ENCODE peak calls at places on chromosome 7, in ten cellular contexts. X is transverse colon, N is adrenal gland, C is IMR-90, K is HCT116, U is sigmoid colon, E is stomach, L is spleen, J is tibial nerve, O is K562. P is an unnamed sample. For H3K36me3, the result is how much of the 10 kb centered on the place peaks cover.

GRCh38 chr7:69820479-69821192 is 222.4 kb downstream of the AUTS2 start:
- DNase-seq in E (no peak), U (no peak), N (no peak), L (no peak), K (no peak), J (no peak), X (no peak), O (no peak), C (no peak), P (no peak)

GRCh38 chr7:105210721-105211205 is 178.0 kb downstream of the SRPK2 start:
- DNase-seq in X (no peak), C (no peak), L (no peak), J (no peak), K (no peak), U (no peak), N (peak), O (no peak), E (peak), P (peak)

GRCh38 chr7:149715476-149715875 is 57.9 kb downstream of the ZNF467 start:
- DNase-seq in N (no peak), J (no peak), U (peak), L (peak), K (no peak), O (no peak), X (no peak), C (no peak), E (peak), P (no peak)

GRCh38 chr7:55280031-55280454 is 85.1 kb upstream of the LANCL2 start:
- DNase-seq in J (peak), C (peak), O (peak), E (peak), L (no peak), U (no peak), N (peak), K (peak), X (peak), P (peak)

GRCh38 chr7:101538596-101539459 is 90.3 kb downstream of the MYL10 start:
- DNase-seq in L (peak), C (peak), O (peak), X (peak), U (no peak), J (peak), K (peak), E (peak), N (peak), P (peak)

GRCh38 chr7:149884016-149884415 is 10.2 kb downstream of the ATP6V0E2 start:
- DNase-seq in E (peak), J (no peak), X (no peak), L (no peak), K (no peak), N (peak), U (no peak), C (no peak), O (peak), P (no peak)

GRCh38 chr7:48017674-48018073 is 11.2 kb downstream of the SUN3 start:
- DNase-seq in L (no peak), X (no peak), J (no peak), E (no peak), U (no peak), N (no peak), C (no peak), O (no peak), K (no peak), P (no peak)

GRCh38 chr7:68688416-68689086 is 909.7 kb upstream of the AUTS2 start:
- DNase-seq in C (no peak), U (no peak), N (no peak), E (no peak), L (no peak), X (no peak), J (no peak), O (no peak), K (no peak), P (no peak)

GRCh38 chr7:4248295-4248694 is 433.8 kb upstream of the FOXK1 start:
- DNase-seq in E (no peak), N (no peak), U (no peak), J (no peak), L (no peak), C (no peak), X (no peak), O (no peak), K (no peak), P (no peak)

GRCh38 chr7:148253629-148254028 is 336.9 kb upstream of the C7orf33 start:
- DNase-seq in C (no peak), E (no peak), J (no peak), K (no peak), N (no peak), L (no peak), O (no peak), X (no peak), U (no peak), P (no peak)

GRCh38 chr7:82375713-82376112 is 67.9 kb downstream of the CACNA2D1 start:
- DNase-seq in N (no peak), L (no peak), X (no peak), U (no peak), C (no peak), K (no peak), O (no peak), J (no peak), E (no peak), P (no peak)

GRCh38 chr7:83648464-83649241 is at the start of gene SEMA3E:
- DNase-seq in K (peak), E (peak), N (no peak), U (peak), X (no peak), J (no peak), O (peak), C (peak), L (no peak), P (no peak)

GRCh38 chr7:83413831-83414230 is 235.1 kb downstream of the SEMA3E start:
- DNase-seq in X (no peak), E (no peak), O (peak), C (no peak), J (no peak), L (no peak), U (no peak), K (no peak), N (no peak), P (no peak)

GRCh38 chr7:104967088-104967487 is 46.9 kb upstream of the KMT2E start:
- DNase-seq in U (no peak), N (no peak), L (no peak), K (no peak), O (peak), J (no peak), X (no peak), C (peak), E (no peak), P (no peak)

GRCh38 chr7:150936018-150936417 is 42.1 kb downstream of the KCNH2 start:
- DNase-seq in L (no peak), J (no peak), X (no peak), N (no peak), C (no peak), O (no peak), E (no peak), K (no peak), U (no peak), P (no peak)

GRCh38 chr7:142130282-142130681 is 18.8 kb downstream of the MGAM2 start:
- DNase-seq in O (no peak), K (no peak), J (no peak), E (no peak), X (peak), U (no peak), N (no peak), C (no peak), L (no peak), P (no peak)

GRCh38 chr7:21946228-21946709 is 570 bp upstream of the CDCA7L start:
- DNase-seq in J (no peak), C (no peak), U (no peak), K (no peak), X (no peak), L (no peak), O (no peak), E (no peak), N (no peak), P (no peak)

GRCh38 chr7:102006695-102007094 is 189.3 kb downstream of the CUX1 start:
- DNase-seq in E (no peak), C (no peak), U (no peak), N (no peak), J (no peak), O (no peak), L (no peak), X (no peak), K (no peak), P (no peak)

GRCh38 chr7:153939177-153939576 is 113.0 kb upstream of the DPP6 start:
- DNase-seq in L (no peak), O (no peak), C (no peak), N (no peak), J (no peak), E (peak), U (no peak), K (no peak), X (no peak), P (no peak)

GRCh38 chr7:22255342-22255741 is 101.6 kb downstream of the RAPGEF5 start:
- DNase-seq in L (no peak), O (no peak), K (no peak), N (no peak), U (no peak), E (no peak), X (no peak), C (no peak), J (no peak), P (no peak)

GRCh38 chr7:4650471-4651047 is 31.5 kb upstream of the FOXK1 start:
- DNase-seq in N (peak), O (no peak), U (peak), X (no peak), E (no peak), K (no peak), C (peak), L (no peak), J (no peak), P (peak)

GRCh38 chr7:34296663-34297062 is 361.4 kb upstream of the NPSR1 start:
- DNase-seq in U (no peak), C (peak), X (no peak), L (no peak), E (no peak), K (no peak), J (no peak), O (no peak), N (no peak), P (no peak)

GRCh38 chr7:22833113-22833512 is 10.5 kb upstream of the TOMM7 start:
- DNase-seq in U (no peak), L (no peak), O (no peak), E (no peak), K (no peak), J (no peak), N (no peak), C (no peak), X (no peak), P (no peak)

GRCh38 chr7:81029523-81029922 is 110.7 kb upstream of the SEMA3C start:
- DNase-seq in C (no peak), L (no peak), N (no peak), K (no peak), O (no peak), J (no peak), E (no peak), X (no peak), U (no peak), P (no peak)

GRCh38 chr7:108457871-108458270 is 1.6 kb upstream of the NRCAM start:
- DNase-seq in X (no peak), J (no peak), U (no peak), K (no peak), N (no peak), E (no peak), C (no peak), L (no peak), O (no peak), P (no peak)

GRCh38 chr7:157738064-157738460 is 401.3 kb downstream of the DNAJB6 start:
- DNase-seq in E (no peak), L (no peak), K (no peak), N (no peak), U (no peak), O (no peak), X (no peak), C (no peak), J (no peak), P (no peak)

GRCh38 chr7:55477781-55478374 is 94.4 kb downstream of the VOPP1 start:
- DNase-seq in N (peak), X (no peak), K (no peak), E (no peak), J (no peak), O (no peak), L (peak), C (peak), U (no peak), P (no peak)

GRCh38 chr7:96547371-96547811 is 162.3 kb downstream of the SEM1 start:
- DNase-seq in E (no peak), O (no peak), C (no peak), X (no peak), N (no peak), K (no peak), U (no peak), L (no peak), J (no peak), P (no peak)

GRCh38 chr7:113099284-113099919 is 12.8 kb upstream of the GPR85 start:
- DNase-seq in L (no peak), K (no peak), X (no peak), E (no peak), C (peak), N (no peak), O (no peak), J (no peak), U (no peak), P (no peak)

GRCh38 chr7:36064676-36065075 is 88.4 kb upstream of the EEPD1 start:
- DNase-seq in X (no peak), J (no peak), E (no peak), O (no peak), L (no peak), K (no peak), U (peak), C (no peak), N (no peak), P (no peak)

GRCh38 chr7:20193242-20193777 is 23.9 kb downstream of the MACC1 start:
- DNase-seq in C (peak), N (no peak), E (no peak), U (no peak), L (no peak), J (no peak), O (no peak), K (no peak), X (no peak), P (no peak)

GRCh38 chr7:74262639-74263398 is 8.6 kb upstream of the RFC2 start:
- DNase-seq in J (no peak), N (no peak), O (no peak), C (no peak), E (no peak), X (no peak), K (no peak), L (no peak), U (no peak), P (no peak)

GRCh38 chr7:144035385-144035784 is 13.4 kb upstream of the OR2A5 start:
- DNase-seq in U (no peak), N (no peak), K (no peak), C (no peak), X (no peak), L (no peak), E (no peak), O (no peak), J (no peak), P (no peak)

GRCh38 chr7:121302214-121302745 is 26.5 kb upstream of the WNT16 start:
- DNase-seq in L (no peak), U (no peak), E (no peak), C (peak), J (no peak), X (no peak), O (no peak), K (peak), N (no peak), P (no peak)
- H3K27ac ChIP-seq in L (no peak), U (no peak), E (no peak), C (peak), J (no peak), X (no peak), O (no peak), K (peak), N (no peak), P (no peak)

GRCh38 chr7:2220506-2220905 is 12.2 kb downstream of the MAD1L1 start:
- DNase-seq in E (no peak), K (no peak), L (no peak), O (no peak), C (no peak), U (no peak), N (no peak), X (no peak), J (no peak), P (no peak)
- H3K36me3 ChIP-seq in E (half or more), K (under half), L (under half), O (half or more), C (half or more), U (under half), N (under half), X (under half), J (under half), P (half or more)

GRCh38 chr7:51316666-51317581 is at the start of gene COBL:
- DNase-seq in X (peak), U (peak), K (no peak), O (peak), C (no peak), J (no peak), N (no peak), L (no peak), E (peak), P (peak)
- TF ChIP-seq POLR2A in X (peak), U (no peak), K (no peak), O (no peak), C (no peak), J (no peak), N (no peak), L (no peak), E (no peak), P (no peak)

GRCh38 chr7:24864214-24864817 is 107.1 kb upstream of the GSDME start:
- DNase-seq in K (no peak), L (no peak), C (no peak), J (no peak), N (no peak), E (no peak), U (no peak), X (no peak), O (peak), P (no peak)
- H3K27ac ChIP-seq in K (no peak), L (no peak), C (no peak), J (no peak), N (no peak), E (no peak), U (no peak), X (no peak), O (no peak), P (no peak)

GRCh38 chr7:77778535-77778934 is 19.7 kb downstream of the TMEM60 start:
- DNase-seq in E (no peak), U (no peak), K (no peak), X (no peak), N (no peak), C (no peak), L (no peak), O (no peak), J (no peak), P (no peak)
- H3K36me3 ChIP-seq in E (half or more), U (under half), K (under half), X (under half), N (under half), C (under half), L (under half), O (half or more), J (under half), P (half or more)

GRCh38 chr7:132422502-132423101 is 153.7 kb downstream of the PLXNA4 start:
- DNase-seq in C (no peak), O (no peak), X (no peak), L (peak), E (no peak), K (no peak), U (no peak), J (no peak), N (no peak), P (no peak)

GRCh38 chr7:132418840-132419239 is 157.4 kb downstream of the PLXNA4 start:
- DNase-seq in N (no peak), U (no peak), X (no peak), L (no peak), C (no peak), O (no peak), K (no peak), E (no peak), J (no peak), P (no peak)

GRCh38 chr7:132417037-132417906 is 159.0 kb downstream of the PLXNA4 start:
- DNase-seq in X (no peak), K (no peak), O (no peak), C (no peak), J (no peak), L (peak), E (no peak), N (no peak), U (no peak), P (no peak)

GRCh38 chr7:132420527-132420926 is 155.7 kb downstream of the PLXNA4 start:
- DNase-seq in U (no peak), O (no peak), E (no peak), J (no peak), L (no peak), X (no peak), N (no peak), K (no peak), C (no peak), P (no peak)

DNA sequence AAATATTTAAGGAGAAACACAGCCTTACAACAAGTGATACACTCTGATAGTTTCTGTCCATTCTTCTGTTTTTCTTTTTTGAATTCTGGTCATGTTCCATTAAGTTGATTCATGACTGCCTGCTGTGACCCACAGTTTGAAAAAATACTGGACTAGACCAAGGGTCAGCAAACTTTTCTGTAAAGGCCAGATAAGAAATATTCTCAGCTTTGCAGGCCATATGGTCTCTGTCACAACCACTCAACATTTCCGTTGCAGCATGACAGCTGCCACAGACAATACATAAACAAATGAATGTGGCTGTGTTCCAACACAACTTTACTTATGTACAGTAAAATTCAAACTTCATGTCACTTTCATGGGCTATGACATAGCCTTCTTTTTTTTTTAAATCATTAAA is 156.7 kb downstream of the PLXNA4 start:
- DNase-seq in E (no peak), C (no peak), J (no peak), N (no peak), U (no peak), L (no peak), X (no peak), K (no peak), O (peak), P (no peak)
- TF ChIP-seq POLR2A in E (no peak), C (no peak), J (no peak), N (no peak), U (no peak), L (no peak), X (no peak), K (no peak), O (no peak), P (no peak)

GRCh38 chr7:99095698-99096097 is 48.2 kb downstream of the SMURF1 start:
- DNase-seq in L (no peak), N (no peak), U (no peak), X (no peak), C (peak), E (no peak), J (no peak), K (no peak), O (no peak), P (no peak)
- H3K27ac ChIP-seq in L (no peak), N (peak), U (peak), X (peak), C (peak), E (peak), J (peak), K (no peak), O (peak), P (peak)